ENCODE peak calls at places on chromosomes 6 and 20, in ten cellular contexts. E is CD4-positive, CD25-positive, alpha-beta regulatory T cell; O is glomerular endothelial cell; P is caudate nucleus; R is activated CD8-positive, alpha-beta memory T cell treated with anti-CD3 and anti-CD28 coated beads for 48 hours; A is cardiac muscle cell; T is fibroblast of pulmonary artery; X is astrocyte of the spinal cord; Z is NCI-H1092 treated with DMSO at 0.1 percent for 48 hours; S is adrenal gland. B is an unnamed sample.

GRCh38 chr20:20546402-20546801 is 166.0 kb downstream of the RALGAPA2 start:
- DNase-seq in E (no peak), O (no peak), P (no peak), R (no peak), A (no peak), T (no peak), X (no peak), Z (peak; percentile 66), S (no peak), B (no peak)

GRCh38 chr6:107460074-107460631 is 789 bp upstream of the PDSS2 start:
- DNase-seq in E (no peak), O (no peak), P (no peak), R (no peak), A (no peak), T (peak; percentile 21), X (no peak), Z (no peak), S (no peak), B (no peak)

GRCh38 chr6:123962508-123962907 is 158.8 kb downstream of the NKAIN2 start:
- DNase-seq in E (no peak), O (no peak), P (peak; percentile 9), R (no peak), A (peak; percentile 28), T (no peak), X (no peak), Z (peak; percentile 74), S (no peak), B (no peak)

GRCh38 chr6:121896363-121896762 is 460.9 kb downstream of the GJA1 start:
- DNase-seq in E (no peak), O (no peak), P (no peak), R (no peak), A (no peak), T (no peak), X (no peak), Z (no peak), S (no peak), B (no peak)

GRCh38 chr6:54335871-54336270 is 27.6 kb downstream of the TINAG start:
- DNase-seq in E (no peak), O (peak; percentile 99), P (no peak), R (no peak), A (no peak), T (peak; percentile 98), X (peak; percentile 93), Z (no peak), S (no peak), B (peak; percentile 88)

GRCh38 chr6:12241493-12242214 is 48.5 kb upstream of the EDN1 start:
- DNase-seq in E (no peak), O (no peak), P (no peak), R (no peak), A (no peak), T (no peak), X (no peak), Z (no peak), S (no peak), B (no peak)

GRCh38 chr20:23782366-23782983 is 31.7 kb upstream of the CST1 start:
- DNase-seq in E (no peak), O (no peak), P (no peak), R (no peak), A (peak; percentile 26), T (peak; percentile 35), X (no peak), Z (peak; percentile 5), S (peak; percentile 62), B (no peak)

GRCh38 chr6:135181333-135182119 is 418 bp downstream of the MYB start:
- DNase-seq in E (peak; percentile 6), O (no peak), P (no peak), R (no peak), A (no peak), T (no peak), X (peak; percentile 22), Z (peak; percentile 46), S (no peak), B (no peak)

GRCh38 chr6:170024940-170025339 is 265.9 kb downstream of the DLL1 start:
- DNase-seq in E (no peak), O (no peak), P (no peak), R (no peak), A (no peak), T (peak; percentile 15), X (peak; percentile 5), Z (peak; percentile 99), S (peak; percentile 74), B (peak; percentile 68)

GRCh38 chr6:108175592-108176279 is 9.9 kb downstream of the NR2E1 start:
- DNase-seq in E (no peak), O (no peak), P (no peak), R (no peak), A (no peak), T (no peak), X (no peak), Z (no peak), S (peak; percentile 64), B (no peak)

GRCh38 chr6:7836371-7837026 is 74.1 kb downstream of the TXNDC5 start:
- DNase-seq in E (no peak), O (no peak), P (no peak), R (no peak), A (no peak), T (no peak), X (no peak), Z (no peak), S (no peak), B (no peak)

GRCh38 chr6:7630792-7631191 is 40.8 kb downstream of the SNRNP48 start:
- DNase-seq in E (no peak), O (no peak), P (no peak), R (no peak), A (no peak), T (no peak), X (no peak), Z (no peak), S (no peak), B (no peak)

GRCh38 chr20:44997171-44997570 is 30.9 kb downstream of the STK4 start:
- DNase-seq in E (no peak), O (no peak), P (no peak), R (no peak), A (no peak), T (no peak), X (no peak), Z (no peak), S (no peak), B (no peak)